ENCODE peak calls at places on chromosomes 7 and 10, in four cellular contexts. One of them, this sample, is unnamed.

GRCh38 chr7:73937014-73937413 is 76.1 kb downstream of the TMEM270 start:
- DNase-seq in lower lobe of right lung: no peak
- DNase-seq in foreskin keratinocyte: peak
- DNase-seq in CD4-positive, alpha-beta T cell: no peak
- DNase-seq in this sample: no peak

GRCh38 chr7:455110-455928 is 64.3 kb downstream of the PDGFA start:
- DNase-seq in lower lobe of right lung: peak
- DNase-seq in foreskin keratinocyte: no peak
- DNase-seq in CD4-positive, alpha-beta T cell: no peak
- DNase-seq in this sample: no peak

GRCh38 chr10:33600381-33600780 is 265.9 kb upstream of the NRP1 start:
- DNase-seq in lower lobe of right lung: no peak
- DNase-seq in foreskin keratinocyte: peak
- DNase-seq in CD4-positive, alpha-beta T cell: no peak
- DNase-seq in this sample: no peak

GRCh38 chr10:29588640-29589421 is 45.9 kb downstream of the SVIL start:
- DNase-seq in lower lobe of right lung: no peak
- DNase-seq in foreskin keratinocyte: peak
- DNase-seq in CD4-positive, alpha-beta T cell: no peak
- DNase-seq in this sample: no peak

GRCh38 chr7:75054744-75055527 is 18.7 kb downstream of the RCC1L start:
- DNase-seq in lower lobe of right lung: peak
- DNase-seq in foreskin keratinocyte: no peak
- DNase-seq in CD4-positive, alpha-beta T cell: no peak
- DNase-seq in this sample: no peak

GRCh38 chr10:79090134-79090803 is 21.5 kb downstream of the ZMIZ1 start:
- DNase-seq in lower lobe of right lung: no peak
- DNase-seq in foreskin keratinocyte: no peak
- DNase-seq in CD4-positive, alpha-beta T cell: no peak
- DNase-seq in this sample: no peak

GRCh38 chr7:139583826-139584553 is 60.5 kb downstream of the CLEC2L start:
- DNase-seq in lower lobe of right lung: no peak
- DNase-seq in foreskin keratinocyte: no peak
- DNase-seq in CD4-positive, alpha-beta T cell: no peak
- DNase-seq in this sample: no peak

GRCh38 chr7:106064836-106065559 is 47.1 kb downstream of the SYPL1 start:
- DNase-seq in lower lobe of right lung: peak
- DNase-seq in foreskin keratinocyte: peak
- DNase-seq in CD4-positive, alpha-beta T cell: no peak
- DNase-seq in this sample: no peak

GRCh38 chr7:46542076-46542475 is 621.0 kb upstream of the IGFBP3 start:
- DNase-seq in lower lobe of right lung: no peak
- DNase-seq in foreskin keratinocyte: no peak
- DNase-seq in CD4-positive, alpha-beta T cell: no peak
- DNase-seq in this sample: no peak

GRCh38 chr7:156650042-156650441 is 9.5 kb downstream of the RNF32 start:
- DNase-seq in lower lobe of right lung: no peak
- DNase-seq in foreskin keratinocyte: no peak
- DNase-seq in CD4-positive, alpha-beta T cell: no peak
- DNase-seq in this sample: no peak
- TF ChIP-seq CTCF in lower lobe of right lung: peak
- TF ChIP-seq CTCF in foreskin keratinocyte: peak
- TF ChIP-seq CTCF in CD4-positive, alpha-beta T cell: no peak
- TF ChIP-seq CTCF in this sample: no peak

GRCh38 chr7:7640221-7641128 is at the start of gene UMAD1:
- DNase-seq in lower lobe of right lung: peak
- DNase-seq in foreskin keratinocyte: peak
- DNase-seq in CD4-positive, alpha-beta T cell: peak
- DNase-seq in this sample: peak

GRCh38 chr7:7639421-7639820 is 1.1 kb upstream of the UMAD1 start:
- DNase-seq in lower lobe of right lung: no peak
- DNase-seq in foreskin keratinocyte: no peak
- DNase-seq in CD4-positive, alpha-beta T cell: no peak
- DNase-seq in this sample: no peak

GRCh38 chr7:7642081-7642480 is 1.5 kb downstream of the UMAD1 start:
- DNase-seq in lower lobe of right lung: no peak
- DNase-seq in foreskin keratinocyte: peak
- DNase-seq in CD4-positive, alpha-beta T cell: no peak
- DNase-seq in this sample: no peak

GRCh38 chr7:7639847-7640220 is 718 bp upstream of the UMAD1 start:
- DNase-seq in lower lobe of right lung: no peak
- DNase-seq in foreskin keratinocyte: peak
- DNase-seq in CD4-positive, alpha-beta T cell: no peak
- DNase-seq in this sample: peak

GRCh38 chr7:7641129-7641663 is 644 bp downstream of the UMAD1 start:
- DNase-seq in lower lobe of right lung: no peak
- DNase-seq in foreskin keratinocyte: peak
- DNase-seq in CD4-positive, alpha-beta T cell: no peak
- DNase-seq in this sample: peak
- TF ChIP-seq CTCF in lower lobe of right lung: no peak
- TF ChIP-seq CTCF in foreskin keratinocyte: no peak
- TF ChIP-seq CTCF in CD4-positive, alpha-beta T cell: no peak
- TF ChIP-seq CTCF in this sample: no peak

GRCh38 chr7:96663457-96663856 is 46.2 kb downstream of the SEM1 start:
- DNase-seq in lower lobe of right lung: no peak
- DNase-seq in foreskin keratinocyte: no peak
- DNase-seq in CD4-positive, alpha-beta T cell: no peak
- DNase-seq in this sample: no peak

GRCh38 chr7:96655956-96656355 is 53.7 kb downstream of the SEM1 start:
- DNase-seq in lower lobe of right lung: no peak
- DNase-seq in foreskin keratinocyte: no peak
- DNase-seq in CD4-positive, alpha-beta T cell: no peak
- DNase-seq in this sample: no peak

GRCh38 chr7:96654630-96655188 is 54.9 kb downstream of the SEM1 start:
- DNase-seq in lower lobe of right lung: no peak
- DNase-seq in foreskin keratinocyte: no peak
- DNase-seq in CD4-positive, alpha-beta T cell: no peak
- DNase-seq in this sample: no peak

GRCh38 chr7:96657347-96658010 is 52.2 kb downstream of the SEM1 start:
- DNase-seq in lower lobe of right lung: no peak
- DNase-seq in foreskin keratinocyte: no peak
- DNase-seq in CD4-positive, alpha-beta T cell: no peak
- DNase-seq in this sample: no peak

GRCh38 chr7:96658011-96658391 is 51.6 kb downstream of the SEM1 start:
- DNase-seq in lower lobe of right lung: no peak
- DNase-seq in foreskin keratinocyte: no peak
- DNase-seq in CD4-positive, alpha-beta T cell: no peak
- DNase-seq in this sample: no peak
- TF ChIP-seq CTCF in lower lobe of right lung: no peak
- TF ChIP-seq CTCF in foreskin keratinocyte: no peak
- TF ChIP-seq CTCF in CD4-positive, alpha-beta T cell: no peak
- TF ChIP-seq CTCF in this sample: no peak

GRCh38 chr7:119320316-119320715 is 952.7 kb upstream of the KCND2 start:
- DNase-seq in lower lobe of right lung: no peak
- DNase-seq in foreskin keratinocyte: peak
- DNase-seq in CD4-positive, alpha-beta T cell: no peak
- DNase-seq in this sample: no peak
- TF ChIP-seq CTCF in lower lobe of right lung: no peak
- TF ChIP-seq CTCF in foreskin keratinocyte: no peak
- TF ChIP-seq CTCF in CD4-positive, alpha-beta T cell: no peak
- TF ChIP-seq CTCF in this sample: no peak

GRCh38 chr10:48765039-48765438 is 80.4 kb downstream of the WDFY4 start:
- DNase-seq in lower lobe of right lung: no peak
- DNase-seq in foreskin keratinocyte: no peak
- DNase-seq in CD4-positive, alpha-beta T cell: no peak
- DNase-seq in this sample: peak

GRCh38 chr10:48763403-48763802 is 78.7 kb downstream of the WDFY4 start:
- DNase-seq in lower lobe of right lung: no peak
- DNase-seq in foreskin keratinocyte: no peak
- DNase-seq in CD4-positive, alpha-beta T cell: no peak
- DNase-seq in this sample: no peak

GRCh38 chr10:48765527-48765926 is 80.9 kb downstream of the WDFY4 start:
- DNase-seq in lower lobe of right lung: no peak
- DNase-seq in foreskin keratinocyte: no peak
- DNase-seq in CD4-positive, alpha-beta T cell: no peak
- DNase-seq in this sample: no peak

GRCh38 chr10:48762104-48763042 is 77.7 kb downstream of the WDFY4 start:
- DNase-seq in lower lobe of right lung: no peak
- DNase-seq in foreskin keratinocyte: no peak
- DNase-seq in CD4-positive, alpha-beta T cell: no peak
- DNase-seq in this sample: no peak

GRCh38 chr10:48764486-48764885 is 79.8 kb downstream of the WDFY4 start:
- DNase-seq in lower lobe of right lung: no peak
- DNase-seq in foreskin keratinocyte: no peak
- DNase-seq in CD4-positive, alpha-beta T cell: no peak
- DNase-seq in this sample: no peak
- TF ChIP-seq CTCF in lower lobe of right lung: no peak
- TF ChIP-seq CTCF in foreskin keratinocyte: no peak
- TF ChIP-seq CTCF in CD4-positive, alpha-beta T cell: no peak
- TF ChIP-seq CTCF in this sample: no peak

GRCh38 chr10:7525314-7526016 is 114.6 kb upstream of the SFMBT2 start:
- DNase-seq in lower lobe of right lung: no peak
- DNase-seq in foreskin keratinocyte: peak
- DNase-seq in CD4-positive, alpha-beta T cell: peak
- DNase-seq in this sample: peak

GRCh38 chr10:7527468-7527867 is 116.6 kb upstream of the SFMBT2 start:
- DNase-seq in lower lobe of right lung: no peak
- DNase-seq in foreskin keratinocyte: no peak
- DNase-seq in CD4-positive, alpha-beta T cell: no peak
- DNase-seq in this sample: no peak

GRCh38 chr10:7526017-7526400 is 115.2 kb upstream of the SFMBT2 start:
- DNase-seq in lower lobe of right lung: no peak
- DNase-seq in foreskin keratinocyte: no peak
- DNase-seq in CD4-positive, alpha-beta T cell: no peak
- DNase-seq in this sample: no peak

GRCh38 chr10:7532723-7533498 is 122.1 kb upstream of the SFMBT2 start:
- DNase-seq in lower lobe of right lung: no peak
- DNase-seq in foreskin keratinocyte: no peak
- DNase-seq in CD4-positive, alpha-beta T cell: no peak
- DNase-seq in this sample: no peak

DNA sequence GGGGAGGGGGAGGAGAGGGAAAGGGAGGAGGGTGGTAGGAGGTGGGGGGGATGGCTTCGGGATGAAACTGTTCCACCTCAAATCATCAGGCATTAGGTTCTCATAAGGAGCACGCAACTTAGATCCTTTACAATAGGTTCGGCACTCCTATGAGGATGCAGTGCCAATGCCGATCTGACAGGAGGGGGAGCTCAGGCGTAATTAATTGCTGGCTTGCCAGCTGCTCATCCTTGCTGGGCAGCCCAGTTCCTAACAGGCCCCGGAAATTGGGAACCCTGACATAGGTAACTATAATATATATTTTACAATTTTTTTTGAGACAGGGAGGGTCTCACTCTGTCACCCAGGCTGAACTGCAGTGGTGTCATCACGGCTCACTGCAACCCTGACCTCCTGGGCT is 118.8 kb upstream of the SFMBT2 start:
- DNase-seq in lower lobe of right lung: no peak
- DNase-seq in foreskin keratinocyte: peak
- DNase-seq in CD4-positive, alpha-beta T cell: no peak
- DNase-seq in this sample: no peak
- TF ChIP-seq CTCF in lower lobe of right lung: peak
- TF ChIP-seq CTCF in foreskin keratinocyte: peak
- TF ChIP-seq CTCF in CD4-positive, alpha-beta T cell: no peak
- TF ChIP-seq CTCF in this sample: no peak

GRCh38 chr7:134905375-134905774 is 80.9 kb upstream of the AGBL3 start:
- DNase-seq in lower lobe of right lung: no peak
- DNase-seq in foreskin keratinocyte: no peak
- DNase-seq in CD4-positive, alpha-beta T cell: no peak
- DNase-seq in this sample: no peak
- TF ChIP-seq CTCF in lower lobe of right lung: no peak
- TF ChIP-seq CTCF in foreskin keratinocyte: no peak
- TF ChIP-seq CTCF in CD4-positive, alpha-beta T cell: no peak
- TF ChIP-seq CTCF in this sample: no peak

DNA sequence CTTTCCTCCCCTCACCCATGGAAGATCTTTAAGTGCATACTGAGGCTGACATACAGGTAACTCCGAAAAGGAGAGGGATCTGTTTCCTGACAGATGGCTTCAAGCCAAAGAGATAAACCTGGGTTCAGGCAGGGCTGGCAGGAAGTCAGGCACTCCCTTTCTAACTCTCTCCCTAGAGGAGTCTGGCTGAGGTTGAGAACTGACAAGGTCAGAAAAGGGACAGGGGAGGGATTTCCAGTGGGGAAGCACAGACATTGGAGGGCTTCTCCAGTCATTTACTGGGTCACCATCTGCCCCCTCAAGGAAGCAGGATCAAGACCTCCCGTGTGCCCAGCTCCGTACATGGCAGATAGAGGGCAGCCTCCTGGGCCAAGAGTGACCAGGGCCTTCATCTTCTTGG is 31.6 kb downstream of the TLX1 start:
- DNase-seq in lower lobe of right lung: no peak
- DNase-seq in foreskin keratinocyte: no peak
- DNase-seq in CD4-positive, alpha-beta T cell: no peak
- DNase-seq in this sample: no peak
- TF ChIP-seq CTCF in lower lobe of right lung: no peak
- TF ChIP-seq CTCF in foreskin keratinocyte: no peak
- TF ChIP-seq CTCF in CD4-positive, alpha-beta T cell: no peak
- TF ChIP-seq CTCF in this sample: no peak

GRCh38 chr10:76626406-76626805 is 1011.2 kb downstream of the KCNMA1 start:
- DNase-seq in lower lobe of right lung: no peak
- DNase-seq in foreskin keratinocyte: no peak
- DNase-seq in CD4-positive, alpha-beta T cell: no peak
- DNase-seq in this sample: no peak

GRCh38 chr10:76631054-76631453 is 1006.6 kb downstream of the KCNMA1 start:
- DNase-seq in lower lobe of right lung: no peak
- DNase-seq in foreskin keratinocyte: no peak
- DNase-seq in CD4-positive, alpha-beta T cell: no peak
- DNase-seq in this sample: no peak

GRCh38 chr10:76628801-76629200 is 1008.8 kb downstream of the KCNMA1 start:
- DNase-seq in lower lobe of right lung: no peak
- DNase-seq in foreskin keratinocyte: no peak
- DNase-seq in CD4-positive, alpha-beta T cell: no peak
- DNase-seq in this sample: no peak

DNA sequence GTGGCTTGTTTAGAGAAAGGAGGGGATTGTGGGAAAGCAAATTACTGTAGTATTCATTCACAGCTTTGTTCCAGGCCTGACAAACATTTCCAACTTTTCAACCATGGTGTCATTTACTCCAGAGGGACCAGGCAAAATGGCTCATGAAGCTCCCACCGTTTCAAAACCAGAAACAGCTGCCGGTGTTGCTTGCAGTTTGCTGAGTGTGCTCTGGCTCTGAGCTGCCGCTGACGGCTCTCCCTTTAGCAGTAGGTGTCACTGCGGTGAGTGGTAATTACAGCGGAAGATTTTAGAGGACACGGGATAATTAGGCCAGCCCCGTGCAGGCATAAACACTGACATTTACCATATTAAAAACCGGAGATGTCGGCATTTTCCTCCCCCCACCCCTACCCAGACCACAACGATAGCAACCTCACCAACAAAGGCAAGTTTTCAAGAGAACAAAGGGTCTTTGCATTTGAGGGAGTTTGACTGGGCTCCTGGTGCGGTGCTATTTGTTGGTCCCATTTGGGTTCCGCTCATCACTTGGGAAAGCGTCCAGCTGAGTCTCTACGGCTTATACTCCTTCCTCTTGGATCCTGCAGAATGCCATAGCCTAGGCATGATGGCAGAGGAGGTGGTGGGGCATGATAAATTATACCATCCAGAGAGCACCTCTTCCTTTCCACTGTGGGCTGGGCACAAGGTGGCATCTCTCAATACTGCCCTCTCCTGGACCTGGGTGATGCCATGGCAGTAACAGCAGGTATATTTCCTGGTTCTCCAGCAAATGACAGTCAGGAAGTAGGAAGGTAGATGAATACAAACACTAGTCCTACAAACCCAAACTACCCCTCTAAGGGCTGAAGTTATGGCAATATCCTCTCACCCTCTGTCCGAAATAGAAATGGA is 1005.2 kb downstream of the KCNMA1 start:
- DNase-seq in lower lobe of right lung: no peak
- DNase-seq in foreskin keratinocyte: peak
- DNase-seq in CD4-positive, alpha-beta T cell: no peak
- DNase-seq in this sample: no peak
- TF ChIP-seq CTCF in lower lobe of right lung: peak
- TF ChIP-seq CTCF in foreskin keratinocyte: peak
- TF ChIP-seq CTCF in CD4-positive, alpha-beta T cell: no peak
- TF ChIP-seq CTCF in this sample: peak

This sample was measured in GM13976.